ENCODE peak calls at places on chromosomes 11 and 22, in four cellular contexts. Y, I, S and U are unnamed samples.

GRCh38 chr11:61332266-61332822 is 561 bp downstream of the DDB1 start:
- DNase-seq in Y (peak), I (peak), S (no peak), U (no peak)

GRCh38 chr11:60098508-60098907 is 10.0 kb downstream of the MS4A2 start:
- DNase-seq in Y (no peak), I (no peak), S (no peak), U (no peak)

GRCh38 chr11:17765381-17766359 is 31.1 kb downstream of the KCNC1 start:
- DNase-seq in Y (no peak), I (peak), S (no peak), U (no peak)

GRCh38 chr22:49298834-49299750 is 528.6 kb downstream of the BRD1 start:
- DNase-seq in Y (no peak), I (no peak), S (peak), U (peak)

GRCh38 chr11:112795142-112795815 is 165.9 kb upstream of the NCAM1 start:
- DNase-seq in Y (peak), I (peak), S (no peak), U (no peak)

GRCh38 chr11:57213282-57214086 is 23.6 kb downstream of the APLNR start:
- DNase-seq in Y (peak), I (peak), S (no peak), U (no peak)

GRCh38 chr11:13594045-13594444 is 74.4 kb upstream of the FAR1 start:
- DNase-seq in Y (no peak), I (no peak), S (no peak), U (no peak)

GRCh38 chr11:61955416-61956135 is 5.4 kb downstream of the BEST1 start:
- DNase-seq in Y (peak), I (no peak), S (no peak), U (no peak)

DNA sequence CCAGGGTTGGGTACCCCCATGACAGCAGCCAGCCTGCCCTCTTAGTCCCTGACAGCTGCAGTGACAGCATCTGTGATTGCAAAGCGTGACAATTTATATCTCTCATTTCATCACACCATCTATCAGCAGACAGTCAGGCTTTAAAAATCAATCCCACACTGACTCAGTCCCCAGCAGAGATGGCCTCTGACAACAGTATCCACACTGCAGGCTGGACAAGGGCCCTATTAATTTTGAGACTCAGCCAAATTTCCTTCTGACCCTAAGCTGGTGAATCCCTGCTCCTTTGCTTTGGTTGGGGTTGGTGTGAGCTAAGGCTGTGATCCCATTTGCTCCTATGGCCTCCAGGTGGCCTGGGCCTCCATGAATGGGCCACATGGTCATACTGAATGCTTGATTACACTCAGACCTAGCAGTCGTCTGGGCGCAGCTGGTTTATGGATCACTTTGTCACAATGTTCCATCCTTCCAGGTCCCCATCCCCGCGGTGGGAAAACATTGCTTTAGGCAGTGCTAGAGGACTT is 68.1 kb upstream of the B3GAT1 start:
- DNase-seq in Y (no peak), I (no peak), S (no peak), U (no peak)
- TF ChIP-seq CTCF in Y (no peak), I (no peak), S (no peak), U (no peak)

GRCh38 chr11:114953039-114953438 is 274.7 kb downstream of the NXPE2 start:
- DNase-seq in Y (no peak), I (no peak), S (no peak), U (no peak)
- TF ChIP-seq CTCF in Y (no peak), I (no peak), S (peak), U (no peak)

GRCh38 chr11:114496915-114497314 is 57.6 kb downstream of the REXO2 start:
- DNase-seq in Y (no peak), I (no peak), S (no peak), U (no peak)
- TF ChIP-seq CTCF in Y (no peak), I (no peak), S (no peak), U (no peak)

GRCh38 chr11:45405916-45406670 is 120.0 kb upstream of the SYT13 start:
- DNase-seq in Y (peak), I (no peak), S (no peak), U (no peak)
- TF ChIP-seq CTCF in Y (peak), I (peak), S (peak), U (peak)

GRCh38 chr22:37075046-37075445 is 23.5 kb downstream of the KCTD17 start:
- DNase-seq in Y (no peak), I (no peak), S (no peak), U (no peak)

GRCh38 chr22:37070334-37070733 is 18.8 kb downstream of the KCTD17 start:
- DNase-seq in Y (no peak), I (no peak), S (no peak), U (no peak)

GRCh38 chr22:37070744-37071143 is 19.2 kb downstream of the KCTD17 start:
- DNase-seq in Y (no peak), I (no peak), S (no peak), U (no peak)

GRCh38 chr22:37074537-37074936 is 23.0 kb downstream of the KCTD17 start:
- DNase-seq in Y (no peak), I (no peak), S (no peak), U (no peak)

DNA sequence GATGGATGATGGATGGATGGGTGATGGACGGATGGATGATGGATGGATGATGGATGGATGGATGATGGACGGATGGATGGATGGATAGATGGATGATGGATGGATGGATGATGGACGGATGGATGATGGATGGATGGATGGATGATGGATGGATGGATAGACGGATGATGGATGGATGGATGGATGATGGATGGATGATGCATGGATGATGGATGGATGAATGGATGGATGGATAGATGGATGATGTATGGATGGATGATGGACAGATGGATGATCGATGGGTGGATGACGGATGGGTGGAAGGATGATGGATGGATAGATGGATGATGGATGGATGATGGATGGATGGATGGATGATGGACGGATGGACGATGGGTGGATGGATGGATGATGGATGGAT is 21.1 kb downstream of the KCTD17 start:
- DNase-seq in Y (no peak), I (no peak), S (no peak), U (no peak)
- TF ChIP-seq CTCF in Y (no peak), I (no peak), S (no peak), U (no peak)

GRCh38 chr22:41092023-41092817 is at the start of gene EP300:
- DNase-seq in Y (peak), I (peak), S (peak), U (peak)
- TF ChIP-seq CTCF in Y (peak), I (no peak), S (peak), U (peak)